ENCODE peak calls at places on chromosomes 6 and 20, in nine cellular contexts. Q, Y, L, M, S, I, R, Z and O are unnamed samples.

GRCh38 chr6:33014841-33015634 is 5.6 kb upstream of the HLA-DOA start:
- DNase-seq in Q (peak; percentile 78), Y (peak; percentile 78), L (peak; percentile 62), M (peak; percentile 46), S (peak; percentile 83), I (peak; percentile 47), R (peak; percentile 91), Z (peak; percentile 50), O (peak; percentile 78)

GRCh38 chr6:10824297-10824696 is 14.0 kb downstream of the MAK start:
- DNase-seq in Q (no peak), Y (no peak), L (no peak), M (no peak), S (no peak), I (no peak), R (no peak), Z (no peak), O (no peak)

GRCh38 chr20:54122189-54122588 is 51.6 kb downstream of the CYP24A1 start:
- DNase-seq in Q (no peak), Y (no peak), L (no peak), M (no peak), S (peak; percentile 84), I (no peak), R (peak; percentile 55), Z (no peak), O (peak; percentile 88)

GRCh38 chr6:99592900-99593299 is 13.7 kb upstream of the PRDM13 start:
- DNase-seq in Q (no peak), Y (no peak), L (no peak), M (no peak), S (no peak), I (no peak), R (no peak), Z (no peak), O (peak; percentile 51)

GRCh38 chr20:34943808-34944568 is 11.6 kb downstream of the GSS start:
- DNase-seq in Q (no peak), Y (peak; percentile 16), L (no peak), M (no peak), S (peak; percentile 97), I (no peak), R (peak; percentile 6), Z (no peak), O (peak; percentile 96)

GRCh38 chr6:1599469-1599868 is 10.2 kb upstream of the FOXC1 start:
- DNase-seq in Q (peak; percentile 54), Y (no peak), L (no peak), M (no peak), S (no peak), I (no peak), R (no peak), Z (no peak), O (no peak)

GRCh38 chr6:109686566-109686965 is 4.4 kb downstream of the AK9 start:
- DNase-seq in Q (no peak), Y (no peak), L (no peak), M (no peak), S (no peak), I (no peak), R (no peak), Z (no peak), O (no peak)

GRCh38 chr6:134287863-134288537 is 29.9 kb downstream of the SGK1 start:
- DNase-seq in Q (no peak), Y (no peak), L (no peak), M (no peak), S (no peak), I (no peak), R (peak; percentile 40), Z (no peak), O (peak; percentile 7)

GRCh38 chr20:25462166-25462565 is 54.7 kb downstream of the GINS1 start:
- DNase-seq in Q (no peak), Y (no peak), L (no peak), M (no peak), S (no peak), I (no peak), R (no peak), Z (no peak), O (no peak)

GRCh38 chr6:128491041-128491642 is 29.3 kb downstream of the PTPRK start:
- DNase-seq in Q (no peak), Y (peak; percentile 28), L (no peak), M (no peak), S (peak; percentile 83), I (no peak), R (no peak), Z (no peak), O (peak; percentile 63)

GRCh38 chr6:128492386-128492785 is 28.0 kb downstream of the PTPRK start:
- DNase-seq in Q (no peak), Y (no peak), L (no peak), M (no peak), S (peak; percentile 91), I (no peak), R (peak; percentile 83), Z (no peak), O (peak; percentile 83)

GRCh38 chr6:128493877-128494276 is 26.5 kb downstream of the PTPRK start:
- DNase-seq in Q (no peak), Y (no peak), L (no peak), M (no peak), S (no peak), I (no peak), R (no peak), Z (no peak), O (no peak)

GRCh38 chr6:128494440-128494839 is 26.0 kb downstream of the PTPRK start:
- DNase-seq in Q (no peak), Y (no peak), L (no peak), M (no peak), S (no peak), I (no peak), R (no peak), Z (no peak), O (no peak)

DNA sequence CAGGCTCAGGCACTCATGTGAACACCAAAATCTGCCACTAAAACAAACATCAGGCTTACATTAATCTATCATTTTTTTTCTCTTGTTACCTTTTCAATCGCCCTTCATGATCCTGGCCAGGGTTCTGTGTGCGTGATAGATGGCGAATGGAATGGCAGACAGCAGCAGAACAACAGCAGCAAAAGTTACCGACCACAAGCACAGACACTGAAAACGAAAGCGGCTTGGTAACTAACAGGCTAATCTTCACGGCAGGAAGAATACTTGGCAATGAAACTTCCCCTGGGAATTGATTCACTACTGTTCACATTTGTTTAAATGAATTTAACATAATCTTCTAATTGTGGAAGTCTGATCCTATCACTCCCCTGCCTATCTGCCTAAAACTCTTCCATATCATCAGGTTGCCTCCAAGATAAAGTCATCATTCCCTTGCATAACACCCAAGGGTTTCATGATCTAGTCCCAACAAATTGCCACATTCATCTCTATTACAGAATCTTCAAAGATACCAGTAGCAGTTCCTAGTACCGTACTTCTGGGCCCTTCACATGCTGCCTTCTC is 28.7 kb downstream of the PTPRK start:
- DNase-seq in Q (no peak), Y (no peak), L (no peak), M (no peak), S (peak; percentile 37), I (no peak), R (peak; percentile 79), Z (no peak), O (peak; percentile 73)
- H3K4me3 ChIP-seq in Q (peak overlapping the region; percentile 16), Y (peak overlapping the region; percentile 9), L (peak overlapping the region; percentile 28), M (no peak overlapping the region), S (peak overlapping the region; percentile 64), I (no peak overlapping the region), R (peak overlapping the region; percentile 41), Z (peak overlapping the region; percentile 27), O (peak overlapping the region; percentile 30)

DNA sequence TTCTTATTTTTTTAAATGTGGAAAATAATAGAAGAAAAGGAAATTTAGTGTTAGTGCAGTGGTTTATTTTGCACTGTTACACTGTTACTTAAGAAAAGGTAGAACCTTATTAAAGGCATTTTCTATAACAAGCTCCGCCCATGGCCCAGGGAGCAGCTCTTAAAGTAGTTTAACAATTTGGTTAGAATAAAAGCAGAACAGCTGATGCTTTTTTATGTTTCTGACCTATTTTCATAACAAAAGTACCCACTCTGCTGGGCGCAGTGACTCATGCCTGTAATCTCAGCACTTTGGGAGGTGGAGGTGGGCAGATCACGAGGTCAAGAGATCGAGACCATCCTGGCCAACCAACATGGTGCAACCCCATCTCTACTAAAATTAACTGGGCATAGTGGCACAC is 32.6 kb downstream of the DSTN start:
- DNase-seq in Q (peak; percentile 35), Y (no peak), L (no peak), M (no peak), S (no peak), I (no peak), R (no peak), Z (no peak), O (no peak)
- H3K4me3 ChIP-seq in Q (no peak overlapping the region), Y (no peak overlapping the region), L (no peak overlapping the region), M (no peak overlapping the region), S (no peak overlapping the region), I (no peak overlapping the region), R (no peak overlapping the region), Z (no peak overlapping the region), O (no peak overlapping the region)

DNA sequence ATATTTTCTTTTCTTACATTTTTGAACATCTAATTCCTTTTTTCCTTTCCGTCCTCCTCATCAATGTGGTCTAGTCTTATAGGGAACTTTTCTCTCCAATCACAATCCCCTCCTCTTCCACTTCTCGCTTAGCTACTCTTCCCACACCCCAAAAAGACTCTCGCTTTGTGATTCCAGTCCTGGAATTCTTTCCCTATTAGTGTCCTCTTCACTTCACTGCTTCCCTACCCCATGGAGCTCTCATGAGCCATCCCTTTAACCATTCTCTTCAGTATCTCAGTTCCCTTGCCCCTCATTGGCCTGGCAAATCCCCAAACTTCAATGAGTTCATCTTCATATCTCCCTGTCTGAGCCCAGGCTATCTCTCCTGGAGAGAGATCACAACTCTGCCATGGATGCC is 55.3 kb upstream of the CEP85L start:
- DNase-seq in Q (peak; percentile 45), Y (no peak), L (no peak), M (no peak), S (no peak), I (no peak), R (no peak), Z (no peak), O (no peak)
- H3K4me3 ChIP-seq in Q (no peak overlapping the region), Y (no peak overlapping the region), L (no peak overlapping the region), M (peak overlapping the region; percentile 37), S (no peak overlapping the region), I (no peak overlapping the region), R (no peak overlapping the region), Z (no peak overlapping the region), O (no peak overlapping the region)

GRCh38 chr6:7140631-7141366 is 33.0 kb downstream of the RREB1 start:
- DNase-seq in Q (peak; percentile 95), Y (peak; percentile 36), L (no peak), M (peak; percentile 68), S (peak; percentile 68), I (peak; percentile 76), R (peak; percentile 69), Z (peak; percentile 89), O (peak; percentile 51)
- H3K4me3 ChIP-seq in Q (peak overlapping the region; percentile 78), Y (peak overlapping the region; percentile 65), L (peak overlapping the region; percentile 49), M (peak overlapping the region; percentile 85), S (peak overlapping the region; percentile 74), I (peak overlapping the region; percentile 53), R (peak overlapping the region; percentile 52), Z (peak overlapping the region; percentile 78), O (peak overlapping the region; percentile 51)

DNA sequence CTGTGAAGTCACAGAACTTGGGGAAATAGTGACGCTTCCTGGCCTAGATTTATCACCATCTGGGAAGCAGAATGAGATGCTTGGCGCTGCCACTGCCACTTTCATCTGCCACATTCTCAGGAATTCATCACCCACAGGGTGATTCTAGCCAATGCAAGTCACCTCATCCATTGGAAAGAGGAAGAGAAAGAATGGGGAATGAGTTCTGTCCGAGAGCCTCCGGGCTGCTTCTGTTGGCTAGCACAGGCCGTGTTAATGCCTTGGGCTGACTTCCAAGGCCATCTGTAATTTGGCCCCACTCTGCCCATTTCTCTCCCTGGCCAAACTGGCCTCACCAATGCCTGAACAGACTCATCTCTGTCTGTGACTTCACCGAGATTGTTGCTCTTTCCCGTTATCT is 148.7 kb upstream of the SOX4 start:
- DNase-seq in Q (no peak), Y (no peak), L (no peak), M (no peak), S (no peak), I (no peak), R (no peak), Z (no peak), O (no peak)
- H3K4me3 ChIP-seq in Q (no peak overlapping the region), Y (no peak overlapping the region), L (no peak overlapping the region), M (no peak overlapping the region), S (no peak overlapping the region), I (no peak overlapping the region), R (no peak overlapping the region), Z (no peak overlapping the region), O (no peak overlapping the region)